ENCODE peak calls at places on chromosomes 1 and 21, in seven cellular contexts. K is SK-N-SH, W is K562, Z is HCT116, C is GM12878, P is H1, J is HepG2. M is an unnamed sample.

GRCh38 chr1:110475358-110476027 is 24.5 kb downstream of the PROK1 start:
- DNase-seq in K (no peak), J (no peak), W (peak; percentile 70), P (no peak), Z (peak; percentile 32), C (no peak), M (no peak)

GRCh38 chr1:155643230-155643629 is 33.2 kb downstream of the MSTO1 start:
- DNase-seq in J (no peak), P (no peak), K (no peak), C (no peak), W (no peak), Z (no peak), M (no peak)

GRCh38 chr1:168121314-168122029 is 15.3 kb downstream of the GPR161 start:
- DNase-seq in P (no peak), K (no peak), C (no peak), Z (no peak), J (no peak), W (no peak), M (no peak)

GRCh38 chr1:113041569-113042335 is 31.2 kb upstream of the LRIG2 start:
- DNase-seq in K (no peak), W (peak; percentile 39), Z (no peak), J (peak; percentile 7), P (peak; percentile 57), C (no peak), M (no peak)

GRCh38 chr1:62273953-62274352 is 45.3 kb downstream of the KANK4 start:
- DNase-seq in C (no peak), P (no peak), Z (no peak), W (no peak), J (no peak), K (no peak), M (no peak)

GRCh38 chr1:118578276-118578675 is 393.2 kb upstream of the SPAG17 start:
- DNase-seq in J (no peak), K (no peak), C (no peak), P (no peak), Z (no peak), W (no peak), M (no peak)

GRCh38 chr21:21712761-21713558 is 714.8 kb downstream of the NCAM2 start:
- DNase-seq in J (no peak), P (no peak), W (no peak), K (no peak), C (no peak), Z (no peak), M (no peak)

GRCh38 chr1:115138973-115139372 is 49.7 kb upstream of the TSPAN2 start:
- DNase-seq in J (peak; percentile 63), K (peak; percentile 87), P (peak; percentile 82), Z (peak; percentile 84), C (peak; percentile 9), W (peak; percentile 86), M (peak; percentile 46)

GRCh38 chr1:28716336-28716735 is 20.4 kb upstream of the YTHDF2 start:
- DNase-seq in P (no peak), W (peak; percentile 26), K (no peak), Z (no peak), J (no peak), C (no peak), M (no peak)

GRCh38 chr1:105337427-105337826 is 1587.7 kb downstream of the AMY1C start:
- DNase-seq in Z (no peak), W (no peak), P (no peak), C (no peak), K (no peak), J (no peak), M (no peak)

GRCh38 chr1:118992868-118993711 is 4.9 kb upstream of the TBX15 start:
- DNase-seq in K (no peak), J (no peak), Z (no peak), C (no peak), W (no peak), P (peak; percentile 71), M (no peak)

GRCh38 chr1:44296067-44296466 is 59.0 kb downstream of the ERI3 start:
- DNase-seq in J (peak; percentile 75), Z (no peak), C (no peak), W (no peak), K (no peak), P (no peak), M (no peak)

GRCh38 chr1:207815466-207815865 is 63.6 kb downstream of the CD46 start:
- DNase-seq in Z (no peak), P (no peak), J (no peak), C (no peak), K (no peak), W (no peak), M (no peak)

GRCh38 chr1:205805082-205805711 is 7.8 kb downstream of the SLC41A1 start:
- DNase-seq in K (no peak), C (no peak), P (no peak), Z (no peak), J (no peak), W (no peak), M (no peak)

GRCh38 chr1:10204003-10204642 is 6.2 kb upstream of the KIF1B start:
- DNase-seq in P (no peak), Z (no peak), W (no peak), C (no peak), J (no peak), K (peak; percentile 23), M (no peak)

GRCh38 chr1:101733340-101733739 is 263.4 kb downstream of the OLFM3 start:
- DNase-seq in C (no peak), Z (no peak), W (no peak), K (no peak), J (peak; percentile 55), P (no peak), M (no peak)

GRCh38 chr1:23923592-23924495 is 10.7 kb upstream of the CNR2 start:
- DNase-seq in K (no peak), W (no peak), P (no peak), J (no peak), C (no peak), Z (no peak), M (peak; percentile 35)

GRCh38 chr1:42484382-42484781 is 21.3 kb downstream of the CCDC30 start:
- DNase-seq in W (no peak), C (no peak), K (no peak), J (peak; percentile 7), P (no peak), Z (no peak), M (no peak)

GRCh38 chr1:1889847-1890505 is 911 bp downstream of the GNB1 start:
- DNase-seq in Z (no peak), J (no peak), C (no peak), W (peak; percentile 52), P (no peak), K (peak; percentile 77), M (no peak)

GRCh38 chr1:56135069-56135863 is 444.1 kb downstream of the PLPP3 start:
- DNase-seq in Z (no peak), K (no peak), J (no peak), C (no peak), W (no peak), P (no peak), M (no peak)

GRCh38 chr1:19203440-19203839 is 6.6 kb downstream of the UBR4 start:
- DNase-seq in C (no peak), J (no peak), P (no peak), W (no peak), Z (no peak), K (no peak), M (no peak)

GRCh38 chr1:18292531-18292930 is 184.9 kb downstream of the IGSF21 start:
- DNase-seq in W (no peak), P (no peak), J (no peak), Z (no peak), K (no peak), C (no peak), M (no peak)

GRCh38 chr1:116902027-116902426 is 7.7 kb upstream of the PTGFRN start:
- DNase-seq in J (no peak), Z (no peak), W (no peak), P (no peak), K (no peak), C (no peak), M (no peak)

GRCh38 chr1:4106731-4107130 is 206.7 kb upstream of the C1orf174 start:
- DNase-seq in J (no peak), C (no peak), K (no peak), W (no peak), P (no peak), Z (no peak), M (no peak)

GRCh38 chr21:41750051-41750450 is 16.8 kb downstream of the RIPK4 start:
- DNase-seq in C (no peak), Z (no peak), K (no peak), P (no peak), J (no peak), W (no peak), M (no peak)

GRCh38 chr1:6129313-6129712 is 50.8 kb downstream of the CHD5 start:
- DNase-seq in W (no peak), P (no peak), K (no peak), Z (no peak), C (no peak), J (no peak), M (no peak)
- TF ChIP-seq JUND in W (no peak), P (no peak), K (no peak), Z (no peak), C (no peak), J (no peak), M (no peak)

GRCh38 chr1:184503221-184503749 is 116.5 kb downstream of the C1orf21 start:
- DNase-seq in Z (no peak), J (no peak), P (no peak), K (no peak), W (no peak), C (no peak), M (no peak)
- TF ChIP-seq JUND in Z (no peak), J (no peak), P (no peak), K (no peak), W (no peak), C (no peak), M (no peak)

DNA sequence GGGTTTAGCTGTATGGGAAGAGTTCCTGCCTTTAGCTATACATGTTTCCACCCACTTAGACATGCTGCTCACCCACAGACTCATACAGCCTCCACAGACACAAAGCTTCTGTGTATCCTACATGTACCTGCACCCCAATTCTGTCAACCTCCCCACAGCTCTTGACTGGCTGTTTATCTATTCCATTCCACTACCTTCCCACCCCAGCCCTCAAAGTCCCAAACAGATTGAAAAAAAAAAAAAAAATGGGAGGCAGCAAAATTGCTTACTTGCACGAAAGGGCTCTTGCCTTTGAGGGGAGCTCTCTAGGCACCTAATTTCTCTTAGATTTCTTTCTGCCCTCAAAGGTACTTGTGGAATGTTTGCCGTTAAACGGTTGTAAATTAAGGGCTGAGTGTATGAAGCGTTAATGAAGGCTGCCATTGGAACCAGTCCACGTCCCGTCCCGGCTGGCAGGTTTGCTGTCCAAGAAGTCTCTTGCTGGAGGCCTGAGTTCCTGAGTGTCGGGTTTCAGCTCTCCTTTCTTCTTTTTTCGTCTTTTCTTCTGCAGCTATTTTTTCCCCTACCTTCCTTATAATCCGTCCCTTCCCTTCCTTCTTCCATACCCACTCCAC is 43.6 kb downstream of the PBX1 start:
- DNase-seq in J (no peak), W (no peak), P (no peak), K (no peak), C (no peak), Z (no peak), M (peak; percentile 91)
- TF ChIP-seq JUND in J (no peak), W (no peak), P (no peak), K (no peak), C (no peak), Z (no peak), M (no peak)

GRCh38 chr1:89632213-89633102 is 462 bp upstream of the LRRC8C start:
- DNase-seq in J (peak; percentile 8), K (peak; percentile 95), P (peak; percentile 87), C (no peak), W (peak; percentile 79), Z (peak; percentile 41), M (peak; percentile 46)
- TF ChIP-seq JUND in J (no peak), K (no peak), P (no peak), C (no peak), W (no peak), Z (no peak), M (no peak)

M was measured in T47D.